ENCODE peak calls at places on chromosomes 1 and 21, in seven cellular contexts. Y is IMR-90, Z is H1, V is mesendoderm, N is neuronal stem cell, H is mesenchymal stem cell, C is trophoblast cell. E is an unnamed sample.

GRCh38 chr1:156212833-156213643 is at the start of gene PMF1:
- DNase-seq in Y (peak), Z (peak), C (peak), V (peak), N (peak), H (peak), E (peak)

GRCh38 chr1:36842448-36842847 is 191.9 kb downstream of the GRIK3 start:
- DNase-seq in Z (no peak), C (no peak), Y (no peak), H (no peak), N (no peak), V (no peak), E (no peak)

GRCh38 chr1:85320371-85321131 is 44.1 kb upstream of the BCL10 start:
- DNase-seq in H (peak), C (peak), N (no peak), Y (peak), Z (no peak), V (peak), E (no peak)

GRCh38 chr1:20445956-20446355 is 40.1 kb downstream of the CAMK2N1 start:
- DNase-seq in N (no peak), C (no peak), Y (no peak), Z (no peak), H (no peak), V (no peak), E (no peak)

GRCh38 chr21:46151989-46152938 is 3.1 kb downstream of the FTCD start:
- DNase-seq in N (no peak), C (no peak), H (no peak), Y (no peak), Z (no peak), V (no peak), E (peak)

GRCh38 chr1:78070210-78070609 is 24.4 kb downstream of the GIPC2 start:
- DNase-seq in N (no peak), C (no peak), H (no peak), Z (no peak), V (no peak), Y (no peak), E (no peak)

GRCh38 chr1:40976952-40977690 is 2.4 kb upstream of the CTPS1 start:
- DNase-seq in H (peak), C (peak), Z (no peak), V (no peak), N (no peak), Y (peak), E (no peak)

GRCh38 chr1:211352985-211353515 is 26.4 kb downstream of the TRAF5 start:
- DNase-seq in V (peak), N (no peak), Y (no peak), H (no peak), C (peak), Z (no peak), E (no peak)

GRCh38 chr1:153697873-153698647 is 19.6 kb downstream of the NPR1 start:
- DNase-seq in Y (no peak), H (no peak), Z (no peak), C (peak), V (peak), N (no peak), E (peak)
- H2BK5ac ChIP-seq in Y (no peak), H (no peak), Z (peak), C (peak), V (peak), N (no peak), E (no peak)

GRCh38 chr1:181151378-181152326 is 63.2 kb downstream of the IER5 start:
- DNase-seq in H (peak), C (no peak), N (no peak), Y (peak), Z (no peak), V (peak), E (no peak)

GRCh38 chr1:181148636-181149035 is 60.1 kb downstream of the IER5 start:
- DNase-seq in H (no peak), Z (no peak), N (no peak), V (no peak), Y (no peak), C (no peak), E (no peak)

GRCh38 chr1:181150842-181151241 is 62.3 kb downstream of the IER5 start:
- DNase-seq in Z (no peak), Y (no peak), V (no peak), N (no peak), H (no peak), C (no peak), E (no peak)

GRCh38 chr1:181150273-181150672 is 61.8 kb downstream of the IER5 start:
- DNase-seq in Z (no peak), Y (no peak), H (no peak), N (no peak), C (no peak), V (no peak), E (no peak)

GRCh38 chr1:181149326-181150000 is 61.0 kb downstream of the IER5 start:
- DNase-seq in N (no peak), V (no peak), Y (no peak), Z (no peak), H (no peak), C (no peak), E (no peak)
- H2BK5ac ChIP-seq in N (no peak), V (no peak), Y (no peak), Z (no peak), H (no peak), C (no peak), E (no peak)

DNA sequence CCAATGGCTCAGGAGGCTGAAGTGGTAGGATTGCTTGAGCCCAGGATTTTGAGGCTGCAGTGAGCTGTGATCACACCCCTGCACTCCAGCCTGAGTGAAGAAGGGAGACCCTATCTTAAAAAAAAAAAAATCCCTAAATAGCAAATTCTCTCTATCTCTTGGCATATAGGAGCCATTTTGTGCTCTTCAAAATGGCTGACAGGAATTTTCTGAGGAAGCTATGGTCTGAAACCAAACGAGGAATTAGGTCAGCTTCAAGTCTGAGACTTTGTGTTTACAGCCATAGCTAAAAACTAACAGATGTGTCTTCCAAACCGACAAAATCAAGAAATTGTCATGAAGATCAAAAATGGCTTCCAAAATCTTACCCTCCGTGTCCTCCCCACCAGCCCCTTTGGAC is 10.6 kb downstream of the CD247 start:
- DNase-seq in H (no peak), Z (no peak), Y (no peak), N (no peak), V (no peak), C (no peak), E (no peak)
- H2BK5ac ChIP-seq in H (no peak), Z (no peak), Y (no peak), N (no peak), V (no peak), C (no peak), E (no peak)

GRCh38 chr1:58815069-58815679 is 31.3 kb upstream of the JUN start:
- DNase-seq in V (peak), C (peak), H (peak), N (peak), Z (peak), Y (peak), E (peak)
- H2BK5ac ChIP-seq in V (no peak), C (peak), H (peak), N (no peak), Z (no peak), Y (peak), E (no peak)

GRCh38 chr1:246372502-246372901 is 134.6 kb downstream of the SMYD3 start:
- DNase-seq in H (no peak), V (no peak), Z (no peak), C (no peak), Y (no peak), N (no peak), E (no peak)
- H2BK5ac ChIP-seq in H (no peak), V (no peak), Z (no peak), C (no peak), Y (no peak), N (no peak), E (no peak)

GRCh38 chr1:167333703-167334102 is 113.0 kb downstream of the POU2F1 start:
- DNase-seq in C (no peak), Y (no peak), H (no peak), Z (no peak), V (no peak), N (no peak), E (no peak)

GRCh38 chr1:167332503-167332902 is 111.8 kb downstream of the POU2F1 start:
- DNase-seq in Y (peak), C (no peak), H (no peak), Z (no peak), N (no peak), V (no peak), E (no peak)

GRCh38 chr1:167330601-167331293 is 110.1 kb downstream of the POU2F1 start:
- DNase-seq in V (no peak), Z (no peak), H (no peak), C (no peak), N (no peak), Y (no peak), E (no peak)

GRCh38 chr1:167333114-167333513 is 112.4 kb downstream of the POU2F1 start:
- DNase-seq in Z (no peak), H (no peak), V (no peak), Y (no peak), N (no peak), C (no peak), E (no peak)

DNA sequence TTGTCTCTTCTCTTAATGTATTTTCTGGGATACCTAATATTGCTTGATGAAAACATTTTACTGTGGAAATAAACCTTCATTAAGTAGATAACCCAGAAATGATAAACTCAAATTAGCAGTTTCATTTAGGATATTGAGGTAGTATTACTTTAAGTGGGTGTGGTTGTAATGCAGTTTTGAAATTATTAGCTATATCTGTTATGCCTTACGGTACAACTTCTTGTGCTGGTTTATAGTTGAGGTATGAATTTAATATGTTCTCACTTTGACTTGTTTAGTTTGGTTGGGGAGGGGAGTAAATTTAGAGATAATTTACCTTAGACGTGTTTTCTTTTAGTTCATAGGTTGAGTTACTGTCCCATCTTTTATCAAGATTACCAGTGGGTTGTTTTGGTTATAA is 111.0 kb downstream of the POU2F1 start:
- DNase-seq in C (no peak), Z (no peak), N (no peak), Y (no peak), V (no peak), H (no peak), E (no peak)
- H2BK5ac ChIP-seq in C (no peak), Z (no peak), N (no peak), Y (no peak), V (no peak), H (no peak), E (no peak)

DNA sequence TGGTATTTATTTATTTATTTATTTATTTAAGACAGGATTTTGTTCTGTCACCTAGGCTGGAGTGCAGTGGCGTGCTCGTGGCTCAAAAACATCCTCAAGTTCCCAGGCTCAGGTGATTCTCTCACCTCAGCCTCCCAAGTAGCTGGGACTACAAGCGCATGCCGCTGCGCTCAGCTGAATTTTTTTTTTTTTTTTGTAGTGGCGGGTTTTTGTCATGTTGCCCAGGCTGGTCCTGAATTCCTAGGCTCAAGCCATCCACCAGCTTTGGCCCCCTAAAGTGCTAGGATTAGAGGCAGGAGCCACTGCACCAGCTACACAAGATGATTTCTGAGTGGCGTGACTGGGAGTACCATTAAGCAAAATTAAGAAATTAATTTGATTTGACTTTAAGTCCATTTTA is 31.7 kb downstream of the CNST start:
- DNase-seq in N (no peak), H (no peak), V (no peak), Z (no peak), C (no peak), Y (no peak), E (no peak)
- H2BK5ac ChIP-seq in N (no peak), H (no peak), V (no peak), Z (no peak), C (no peak), Y (no peak), E (no peak)

DNA sequence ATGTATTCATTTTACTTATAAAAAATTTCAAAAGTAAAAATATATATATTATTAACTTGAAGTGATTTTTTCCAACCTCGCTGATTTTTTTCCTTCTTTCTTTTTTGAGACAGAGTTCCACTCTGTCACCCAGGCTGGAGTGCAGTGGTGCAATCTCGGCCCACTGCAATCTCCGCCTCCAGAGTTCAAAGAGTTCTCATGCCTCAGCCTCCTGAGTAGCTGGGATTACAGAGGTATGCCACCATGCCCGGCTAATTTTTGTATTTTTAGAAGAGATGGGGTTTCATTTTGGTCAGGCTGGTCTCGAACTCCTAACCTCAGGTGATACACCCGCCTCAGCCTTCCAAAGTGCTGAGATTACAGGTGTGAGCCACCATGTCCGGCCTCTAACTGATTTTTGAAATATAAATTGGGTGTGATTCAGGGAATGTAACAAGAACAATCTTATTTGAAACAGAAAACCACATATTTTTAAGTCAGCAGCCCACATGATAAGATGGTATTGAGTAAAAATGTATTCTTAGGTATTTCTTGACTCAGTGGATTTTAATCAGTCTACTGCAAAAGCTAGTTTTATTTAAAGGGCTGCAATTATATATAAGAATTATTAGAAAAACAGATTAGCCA is 30.0 kb downstream of the ZBTB8B start:
- DNase-seq in Z (no peak), V (no peak), C (peak), N (no peak), Y (no peak), H (no peak), E (no peak)
- H2BK5ac ChIP-seq in Z (no peak), V (no peak), C (peak), N (no peak), Y (no peak), H (no peak), E (no peak)

GRCh38 chr1:233680000-233680399 is 66.1 kb downstream of the KCNK1 start:
- DNase-seq in N (no peak), Z (no peak), V (peak), H (no peak), Y (no peak), C (no peak), E (no peak)
- H2BK5ac ChIP-seq in N (no peak), Z (no peak), V (no peak), H (no peak), Y (no peak), C (no peak), E (no peak)